ENCODE peak calls at places on chromosomes 11 and 22, in five cellular contexts. L, M, U, R and S are unnamed samples.

GRCh38 chr11:44765676-44766075 is 38.9 kb downstream of the TSPAN18 start:
- DNase-seq in L (no peak), M (no peak), U (no peak), R (no peak), S (no peak)

GRCh38 chr22:38316340-38317236 is 645 bp downstream of the CSNK1E start:
- DNase-seq in L (peak; percentile 63), M (no peak), U (peak; percentile 76), R (peak; percentile 66), S (peak; percentile 56)

GRCh38 chr11:29809121-29809520 is 207.7 kb downstream of the KCNA4 start:
- DNase-seq in L (no peak), M (no peak), U (no peak), R (no peak), S (no peak)

GRCh38 chr22:20949698-20950183 is 17.3 kb upstream of the AIFM3 start:
- DNase-seq in L (no peak), M (no peak), U (peak; percentile 8), R (no peak), S (no peak)

GRCh38 chr22:49214976-49215375 is 612.7 kb downstream of the BRD1 start:
- DNase-seq in L (no peak), M (no peak), U (no peak), R (no peak), S (no peak)

GRCh38 chr22:17114958-17115235 is 6.3 kb downstream of the TMEM121B start:
- DNase-seq in L (no peak), M (no peak), U (no peak), R (no peak), S (no peak)

GRCh38 chr11:65489061-65489705 is 9.7 kb upstream of the MALAT1 start:
- DNase-seq in L (peak; percentile 87), M (no peak), U (no peak), R (peak; percentile 60), S (no peak)

GRCh38 chr11:125918140-125918840 is 14.0 kb downstream of the DDX25 start:
- DNase-seq in L (no peak), M (no peak), U (no peak), R (no peak), S (no peak)

GRCh38 chr11:10629431-10630002 is 61.1 kb upstream of the LYVE1 start:
- DNase-seq in L (no peak), M (no peak), U (no peak), R (no peak), S (no peak)

GRCh38 chr22:29757096-29757495 is 9.7 kb downstream of the ZMAT5 start:
- DNase-seq in L (no peak), M (no peak), U (no peak), R (no peak), S (no peak)

GRCh38 chr11:125625225-125625593 is 246 bp downstream of the CHEK1 start:
- DNase-seq in L (peak; percentile 70), M (peak; percentile 4), U (no peak), R (no peak), S (no peak)

GRCh38 chr11:118908931-118909618 is 16.7 kb downstream of the BCL9L start:
- DNase-seq in L (peak; percentile 88), M (peak; percentile 85), U (no peak), R (peak; percentile 77), S (no peak)

GRCh38 chr22:42194953-42195352 is 64.3 kb upstream of the CYP2D6 start:
- DNase-seq in L (no peak), M (no peak), U (no peak), R (no peak), S (no peak)

GRCh38 chr11:65380460-65381126 is 1.9 kb downstream of the SLC25A45 start:
- DNase-seq in L (no peak), M (no peak), U (no peak), R (peak; percentile 80), S (no peak)

GRCh38 chr11:125777309-125777708 is 1.3 kb downstream of the PATE2 start:
- DNase-seq in L (peak; percentile 75), M (no peak), U (no peak), R (no peak), S (no peak)

GRCh38 chr11:8233691-8234424 is 29.8 kb downstream of the LMO1 start:
- DNase-seq in L (peak; percentile 69), M (no peak), U (no peak), R (no peak), S (no peak)

GRCh38 chr22:21832291-21833290 is 34.9 kb downstream of the MAPK1 start:
- DNase-seq in L (peak; percentile 14), M (no peak), U (no peak), R (no peak), S (no peak)

GRCh38 chr22:37985751-37986281 is 1.5 kb upstream of the SOX10 start:
- DNase-seq in L (no peak), M (no peak), U (no peak), R (peak; percentile 38), S (no peak)

GRCh38 chr11:27358306-27358705 is 4.7 kb downstream of the CCDC34 start:
- DNase-seq in L (peak; percentile 58), M (no peak), U (no peak), R (no peak), S (no peak)

GRCh38 chr22:48357196-48357595 is 1470.5 kb downstream of the BRD1 start:
- DNase-seq in L (no peak), M (no peak), U (no peak), R (no peak), S (no peak)

GRCh38 chr11:70548976-70549375 is 150.6 kb downstream of the CTTN start:
- DNase-seq in L (no peak), M (no peak), U (no peak), R (no peak), S (no peak)

GRCh38 chr22:43449205-43449830 is 37.5 kb downstream of the MPPED1 start:
- DNase-seq in L (no peak), M (no peak), U (no peak), R (no peak), S (no peak)

GRCh38 chr11:107076832-107077231 is 58.6 kb upstream of the GUCY1A2 start:
- DNase-seq in L (peak; percentile 5), M (no peak), U (no peak), R (no peak), S (no peak)

GRCh38 chr11:45859661-45860140 is 12.4 kb downstream of the CRY2 start:
- DNase-seq in L (peak; percentile 96), M (peak; percentile 99), U (no peak), R (peak; percentile 95), S (no peak)

GRCh38 chr11:7077101-7077500 is 11.7 kb upstream of the RBMXL2 start:
- DNase-seq in L (no peak), M (no peak), U (no peak), R (no peak), S (no peak)